ENCODE peak calls at places on chromosomes 11 and 22, in five cellular contexts. T, B, E, M and Q are unnamed samples.

GRCh38 chr11:103844327-103845215 is 191.9 kb upstream of the DDI1 start:
- DNase-seq in T (no peak), B (no peak), E (no peak), M (no peak), Q (no peak)

GRCh38 chr11:45543808-45544422 is 121.5 kb downstream of the CHST1 start:
- DNase-seq in T (no peak), B (peak), E (peak), M (no peak), Q (peak)

GRCh38 chr22:37747090-37747714 is 50.4 kb downstream of the TRIOBP start:
- DNase-seq in T (no peak), B (peak), E (peak), M (no peak), Q (peak)

GRCh38 chr22:49603016-49603415 is 224.7 kb downstream of the BRD1 start:
- DNase-seq in T (no peak), B (no peak), E (no peak), M (no peak), Q (no peak)

GRCh38 chr11:132245558-132246385 is 875.4 kb downstream of the NTM start:
- DNase-seq in T (no peak), B (no peak), E (no peak), M (no peak), Q (no peak)

GRCh38 chr11:56663386-56663785 is at the start of gene OR5AR1:
- DNase-seq in T (no peak), B (no peak), E (no peak), M (no peak), Q (no peak)

GRCh38 chr11:100841711-100842407 is 154.8 kb downstream of the ARHGAP42 start:
- DNase-seq in T (no peak), B (no peak), E (no peak), M (no peak), Q (no peak)

GRCh38 chr11:64265176-64266160 is 14.1 kb downstream of the PLCB3 start:
- DNase-seq in T (no peak), B (no peak), E (no peak), M (no peak), Q (no peak)

GRCh38 chr22:19641983-19642451 is 72.3 kb upstream of the SEPTIN5 start:
- DNase-seq in T (no peak), B (no peak), E (no peak), M (no peak), Q (no peak)

GRCh38 chr22:25420925-25421904 is 143.3 kb upstream of the GRK3 start:
- DNase-seq in T (no peak), B (no peak), E (peak), M (no peak), Q (no peak)
- H3K4me3 ChIP-seq in T (peak), B (no peak), E (peak), M (no peak), Q (no peak)

GRCh38 chr11:134383576-134384221 is 28.3 kb downstream of the B3GAT1 start:
- DNase-seq in T (no peak), B (no peak), E (no peak), M (no peak), Q (no peak)

GRCh38 chr11:134384406-134384805 is 27.6 kb downstream of the B3GAT1 start:
- DNase-seq in T (no peak), B (no peak), E (no peak), M (no peak), Q (no peak)

GRCh38 chr11:134380785-134381184 is 31.3 kb downstream of the B3GAT1 start:
- DNase-seq in T (no peak), B (no peak), E (no peak), M (no peak), Q (no peak)

GRCh38 chr11:134382257-134382656 is 29.8 kb downstream of the B3GAT1 start:
- DNase-seq in T (no peak), B (no peak), E (no peak), M (no peak), Q (no peak)

GRCh38 chr11:134382830-134383229 is 29.2 kb downstream of the B3GAT1 start:
- DNase-seq in T (no peak), B (no peak), E (no peak), M (no peak), Q (no peak)
- TF ChIP-seq CTCF in T (no peak), B (no peak), E (no peak), M (no peak), Q (no peak)

DNA sequence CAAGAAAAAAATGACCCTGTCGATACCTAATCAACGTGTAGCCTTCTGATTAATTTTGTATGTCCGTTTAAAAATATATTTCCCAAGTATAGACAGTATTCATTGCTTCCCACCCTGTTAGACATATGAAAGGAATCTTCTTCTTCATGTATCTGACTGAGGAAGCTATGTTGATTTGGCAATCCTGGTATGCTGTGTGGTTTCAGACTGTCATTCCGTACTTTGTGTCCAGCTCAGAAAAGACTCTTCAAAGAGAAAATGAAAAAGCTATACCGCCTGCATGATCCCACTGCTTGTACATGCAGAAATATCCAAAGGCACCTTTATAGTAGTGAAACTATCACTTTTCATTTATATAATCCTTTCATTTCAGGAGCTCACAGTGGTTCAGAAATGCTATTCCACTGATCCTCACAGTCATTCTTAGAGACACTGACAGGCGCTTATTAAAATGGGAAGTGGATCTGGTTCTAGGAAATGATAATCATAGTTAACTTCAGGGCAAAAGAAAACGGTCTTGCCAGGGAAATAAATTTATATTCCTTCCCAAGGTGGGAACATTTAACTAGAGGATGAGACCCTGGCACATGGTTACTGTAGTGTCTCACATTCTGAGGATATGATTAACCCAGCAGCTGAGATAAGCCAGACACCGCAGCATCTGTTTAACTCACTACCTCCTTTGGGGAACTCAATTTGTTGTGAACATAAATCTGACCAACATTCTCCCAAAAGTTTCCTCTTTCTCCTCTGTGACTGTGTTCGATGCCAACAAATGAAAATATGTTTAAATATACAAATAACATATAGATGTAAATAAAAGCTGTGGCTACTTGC is 599.2 kb upstream of the LUZP2 start:
- DNase-seq in T (no peak), B (peak), E (no peak), M (peak), Q (peak)
- H3K4me3 ChIP-seq in T (no peak), B (no peak), E (no peak), M (no peak), Q (no peak)

GRCh38 chr22:27487600-27488450 is 313.7 kb downstream of the MN1 start:
- DNase-seq in T (no peak), B (no peak), E (no peak), M (peak), Q (peak)
- TF ChIP-seq CTCF in T (no peak), B (no peak), E (no peak), M (peak), Q (no peak)

DNA sequence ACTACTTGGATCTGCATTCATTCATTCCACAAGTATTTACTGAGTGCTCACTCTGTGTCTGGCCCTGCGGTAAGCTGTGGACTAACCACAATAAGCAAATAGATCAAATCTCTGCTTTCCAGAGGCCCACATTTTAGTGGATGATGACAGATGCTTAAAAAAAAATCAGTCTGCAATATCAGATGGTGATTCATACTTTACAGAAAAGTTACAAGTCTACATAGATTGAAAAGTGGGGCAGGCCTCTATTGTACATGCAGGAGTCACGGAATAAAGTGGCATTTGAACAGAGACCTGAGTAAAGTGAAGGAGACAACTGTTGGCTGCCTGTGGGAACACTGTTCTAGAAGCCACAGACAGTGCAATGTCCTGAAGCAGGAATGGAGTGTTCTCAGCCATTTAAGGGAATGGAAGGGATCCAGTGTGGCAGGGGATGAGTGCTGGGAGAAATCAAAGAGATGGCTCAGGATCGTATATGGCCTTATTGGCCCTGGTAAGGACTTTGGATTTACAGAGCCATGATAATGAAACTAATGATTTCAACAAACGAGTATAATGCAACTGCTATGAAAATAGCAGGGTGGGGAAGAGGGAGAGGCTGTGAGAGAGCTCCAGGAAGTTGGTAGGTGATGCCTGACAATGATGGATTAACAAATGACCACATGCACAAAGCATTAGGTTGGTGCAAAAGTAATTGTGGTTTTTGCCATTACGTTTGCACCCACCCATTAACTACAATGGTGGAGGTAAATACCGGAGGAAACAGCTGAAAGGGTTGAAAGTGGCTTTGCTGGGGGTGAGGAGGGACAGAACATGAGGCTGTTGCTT is 31.1 kb downstream of the TMEM45B start:
- DNase-seq in T (no peak), B (peak), E (no peak), M (peak), Q (peak)
- H3K4me3 ChIP-seq in T (no peak), B (peak), E (no peak), M (no peak), Q (no peak)

DNA sequence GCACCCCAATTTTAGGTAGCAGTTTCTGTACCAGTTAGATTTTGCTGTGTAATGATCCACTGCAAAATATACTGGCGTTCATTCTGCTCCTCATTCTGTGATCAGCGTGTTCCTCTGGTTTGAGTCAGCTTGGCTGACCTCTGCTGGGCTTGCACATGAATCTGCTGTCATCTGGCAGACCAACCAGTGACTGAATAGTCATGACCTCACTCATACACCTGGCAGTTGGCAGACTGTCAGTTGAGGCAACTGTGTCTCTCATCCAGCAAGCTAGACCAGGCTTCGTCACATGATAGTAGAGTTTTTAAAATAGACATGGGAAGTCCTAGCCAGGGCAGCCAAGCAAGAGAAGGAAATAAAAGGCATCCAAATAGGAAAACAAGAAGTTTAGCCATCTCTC is 316.3 kb upstream of the LARGE1 start:
- DNase-seq in T (no peak), B (peak), E (no peak), M (no peak), Q (no peak)
- TF ChIP-seq CTCF in T (no peak), B (no peak), E (no peak), M (no peak), Q (no peak)

GRCh38 chr11:117552626-117553025 is 225.0 kb downstream of the CEP164 start:
- DNase-seq in T (no peak), B (no peak), E (no peak), M (no peak), Q (no peak)

GRCh38 chr11:117560786-117561530 is 233.3 kb downstream of the CEP164 start:
- DNase-seq in T (no peak), B (no peak), E (no peak), M (no peak), Q (no peak)

GRCh38 chr11:117554601-117555333 is 227.1 kb downstream of the CEP164 start:
- DNase-seq in T (no peak), B (peak), E (no peak), M (no peak), Q (no peak)

GRCh38 chr11:117559698-117560097 is 232.0 kb downstream of the CEP164 start:
- DNase-seq in T (no peak), B (no peak), E (no peak), M (no peak), Q (no peak)

DNA sequence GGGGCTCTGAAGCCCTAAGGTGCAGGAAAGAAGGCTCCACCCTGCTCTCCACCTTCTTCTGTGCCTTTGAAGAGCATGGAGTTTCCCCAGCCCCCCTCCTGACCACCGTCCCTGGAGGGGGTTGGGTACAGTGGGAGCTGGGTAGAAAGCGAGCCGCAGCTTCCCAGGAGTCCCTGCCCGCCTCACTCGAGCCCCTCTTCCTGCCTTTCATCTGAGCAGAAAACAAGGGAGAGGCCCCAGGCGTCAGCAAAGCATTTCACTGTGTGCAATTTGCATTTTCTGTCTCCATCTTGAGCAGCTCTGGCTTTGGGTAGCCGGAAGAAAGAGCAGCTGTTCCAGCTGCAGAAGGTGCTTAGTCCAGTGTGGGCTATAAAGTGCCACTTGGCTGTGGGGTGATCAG is 229.7 kb downstream of the CEP164 start:
- DNase-seq in T (no peak), B (no peak), E (no peak), M (no peak), Q (no peak)
- H3K4me3 ChIP-seq in T (no peak), B (no peak), E (no peak), M (no peak), Q (no peak)

DNA sequence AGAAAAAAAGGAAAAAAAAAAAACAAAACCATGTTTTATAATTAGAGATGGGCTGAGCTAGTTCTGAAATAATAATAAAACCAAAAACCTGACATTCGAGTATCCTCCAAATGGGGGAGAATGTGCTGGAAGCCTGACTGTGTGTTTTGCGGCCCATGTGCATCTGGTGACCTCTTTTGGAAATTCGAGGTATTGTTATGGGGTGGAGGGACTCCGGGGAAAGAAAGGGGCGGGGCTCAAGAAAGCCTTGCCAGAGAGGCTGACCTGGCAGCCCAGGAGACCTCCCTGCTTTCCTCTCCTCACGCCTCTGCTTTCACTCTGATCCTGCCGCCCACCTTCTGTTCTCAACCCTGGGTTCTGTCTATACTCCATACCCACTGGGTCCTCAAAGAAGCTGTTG is 72.9 kb downstream of the CTTN start:
- DNase-seq in T (peak), B (no peak), E (peak), M (no peak), Q (peak)
- TF ChIP-seq CTCF in T (peak), B (no peak), E (peak), M (no peak), Q (peak)

GRCh38 chr11:35038211-35038930 is 100.6 kb upstream of the CD44 start:
- DNase-seq in T (no peak), B (no peak), E (no peak), M (no peak), Q (peak)

GRCh38 chr11:35039076-35039475 is 99.9 kb upstream of the CD44 start:
- DNase-seq in T (no peak), B (peak), E (no peak), M (no peak), Q (peak)

GRCh38 chr11:35042265-35042664 is 96.7 kb upstream of the CD44 start:
- DNase-seq in T (no peak), B (no peak), E (no peak), M (no peak), Q (no peak)

GRCh38 chr11:35041070-35041554 is 97.9 kb upstream of the CD44 start:
- DNase-seq in T (no peak), B (no peak), E (no peak), M (no peak), Q (no peak)

DNA sequence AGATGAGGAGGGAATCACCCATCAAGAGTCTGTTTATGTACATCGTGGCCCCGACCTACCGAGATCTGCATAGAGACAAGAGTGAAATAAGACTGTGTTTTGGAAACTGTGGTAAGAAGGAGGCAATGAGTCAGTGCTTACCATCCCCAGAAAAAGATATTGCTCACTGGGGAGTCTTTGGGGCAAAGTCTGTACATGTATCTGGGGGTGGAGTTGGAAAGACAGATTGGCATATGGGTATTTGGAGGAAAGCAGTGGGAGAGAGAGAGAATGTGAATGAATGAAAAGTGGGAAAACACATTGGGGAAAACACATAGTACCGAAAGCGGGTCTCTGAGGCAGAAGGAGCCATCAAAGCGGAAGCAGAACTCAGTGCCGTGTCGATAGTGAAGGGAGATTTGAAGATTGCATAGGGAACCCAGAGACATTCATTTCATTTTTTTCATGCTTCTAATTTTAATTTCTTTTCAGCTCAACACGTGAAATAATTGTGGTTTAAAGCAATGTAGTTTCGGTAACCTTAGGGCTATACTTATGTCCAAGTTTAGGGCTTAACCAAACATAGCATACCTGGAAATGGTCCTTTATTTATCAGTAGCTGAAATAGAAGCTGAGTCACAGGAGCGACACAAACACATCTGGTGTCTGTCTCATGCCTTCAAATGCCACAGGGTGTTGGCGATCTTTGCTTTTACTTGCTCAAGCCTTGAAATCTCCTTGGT is 98.6 kb upstream of the CD44 start:
- DNase-seq in T (peak), B (peak), E (no peak), M (peak), Q (peak)
- H3K4me3 ChIP-seq in T (peak), B (peak), E (no peak), M (no peak), Q (no peak)